ENCODE peak calls at places on chromosomes 6 and 20, in eight cellular contexts. R, G, M, L, N, F, U and V are unnamed samples.

GRCh38 chr20:8670207-8670899 is 398.5 kb upstream of the PLCB4 start:
- DNase-seq in R (no peak), G (no peak), M (no peak), L (no peak), N (no peak), F (no peak), U (no peak), V (no peak)

GRCh38 chr6:37155394-37156312 is 14.3 kb upstream of the PIM1 start:
- DNase-seq in R (no peak), G (no peak), M (no peak), L (no peak), N (no peak), F (no peak), U (no peak), V (no peak)

GRCh38 chr6:39558079-39558478 is 167.1 kb downstream of the KIF6 start:
- DNase-seq in R (no peak), G (no peak), M (no peak), L (no peak), N (no peak), F (no peak), U (no peak), V (no peak)

GRCh38 chr6:85402071-85402470 is 47.8 kb upstream of the NT5E start:
- DNase-seq in R (no peak), G (no peak), M (no peak), L (no peak), N (no peak), F (no peak), U (no peak), V (no peak)

GRCh38 chr6:100078509-100078908 is 84.5 kb upstream of the MCHR2 start:
- DNase-seq in R (no peak), G (peak), M (peak), L (no peak), N (no peak), F (no peak), U (peak), V (no peak)

GRCh38 chr6:43076093-43076927 is at the start of gene PTK7:
- DNase-seq in R (peak), G (peak), M (peak), L (no peak), N (peak), F (no peak), U (peak), V (no peak)

GRCh38 chr6:134663800-134664535 is 285.9 kb downstream of the ALDH8A1 start:
- DNase-seq in R (no peak), G (no peak), M (no peak), L (no peak), N (no peak), F (no peak), U (no peak), V (no peak)

GRCh38 chr6:95128439-95128838 is 448.9 kb upstream of the MANEA start:
- DNase-seq in R (no peak), G (no peak), M (no peak), L (no peak), N (no peak), F (no peak), U (no peak), V (no peak)

GRCh38 chr20:26209171-26209941 is 512.7 kb upstream of the ZNF337 start:
- DNase-seq in R (no peak), G (peak), M (no peak), L (no peak), N (peak), F (no peak), U (peak), V (no peak)

GRCh38 chr6:53067799-53068442 is 2.7 kb downstream of the FBXO9 start:
- DNase-seq in R (no peak), G (no peak), M (no peak), L (no peak), N (no peak), F (no peak), U (no peak), V (no peak)

GRCh38 chr20:24109008-24109407 is 120.4 kb upstream of the GGTLC1 start:
- DNase-seq in R (no peak), G (peak), M (no peak), L (peak), N (no peak), F (no peak), U (no peak), V (no peak)

GRCh38 chr6:54737247-54737646 is 109.3 kb upstream of the FAM83B start:
- DNase-seq in R (no peak), G (peak), M (no peak), L (no peak), N (no peak), F (no peak), U (peak), V (no peak)

GRCh38 chr6:82251942-82252341 is 4.4 kb upstream of the IBTK start:
- DNase-seq in R (no peak), G (peak), M (peak), L (no peak), N (no peak), F (no peak), U (peak), V (no peak)

GRCh38 chr6:26363882-26364825 is 844 bp upstream of the BTN3A2 start:
- DNase-seq in R (no peak), G (no peak), M (peak), L (no peak), N (no peak), F (no peak), U (no peak), V (no peak)

GRCh38 chr20:39893013-39893685 is 795.9 kb downstream of the MAFB start:
- DNase-seq in R (no peak), G (peak), M (peak), L (no peak), N (no peak), F (no peak), U (no peak), V (no peak)

GRCh38 chr6:32637219-32637880 is at the start of gene HLA-DQA1:
- DNase-seq in R (peak), G (no peak), M (no peak), L (no peak), N (no peak), F (no peak), U (no peak), V (no peak)

GRCh38 chr20:6384368-6384767 is 261.5 kb upstream of the FERMT1 start:
- DNase-seq in R (no peak), G (no peak), M (no peak), L (no peak), N (no peak), F (no peak), U (no peak), V (no peak)

GRCh38 chr20:52200870-52201269 is 9.3 kb upstream of the ZFP64 start:
- DNase-seq in R (no peak), G (no peak), M (peak), L (no peak), N (no peak), F (no peak), U (no peak), V (no peak)

GRCh38 chr6:5274231-5274630 is 12.9 kb downstream of the FARS2 start:
- DNase-seq in R (no peak), G (no peak), M (no peak), L (no peak), N (no peak), F (no peak), U (no peak), V (no peak)

GRCh38 chr6:79874531-79875132 is 72.7 kb downstream of the ELOVL4 start:
- DNase-seq in R (no peak), G (no peak), M (no peak), L (no peak), N (no peak), F (no peak), U (no peak), V (no peak)

GRCh38 chr6:8014947-8015346 is 49.2 kb downstream of the BLOC1S5 start:
- DNase-seq in R (no peak), G (no peak), M (no peak), L (no peak), N (no peak), F (no peak), U (no peak), V (no peak)

GRCh38 chr6:166515072-166515810 is 71.2 kb downstream of the RAMACL start:
- DNase-seq in R (no peak), G (no peak), M (peak), L (no peak), N (no peak), F (peak), U (no peak), V (no peak)

GRCh38 chr6:137870744-137871247 is 3.7 kb downstream of the TNFAIP3 start:
- DNase-seq in R (no peak), G (peak), M (no peak), L (no peak), N (no peak), F (no peak), U (peak), V (no peak)

GRCh38 chr6:39422273-39422672 is 99.8 kb upstream of the KCNK16 start:
- DNase-seq in R (peak), G (no peak), M (no peak), L (no peak), N (no peak), F (no peak), U (no peak), V (no peak)

GRCh38 chr6:111952326-111952725 is 79.1 kb upstream of the FYN start:
- DNase-seq in R (no peak), G (no peak), M (no peak), L (no peak), N (no peak), F (no peak), U (peak), V (no peak)

GRCh38 chr6:132087391-132087790 is 136.2 kb upstream of the CCN2 start:
- DNase-seq in R (no peak), G (no peak), M (peak), L (no peak), N (no peak), F (no peak), U (no peak), V (no peak)

GRCh38 chr6:44247338-44248302 is 719 bp downstream of the HSP90AB1 start:
- DNase-seq in R (peak), G (peak), M (peak), L (peak), N (peak), F (peak), U (peak), V (no peak)

GRCh38 chr20:17614176-17614811 is 44.4 kb downstream of the DSTN start:
- DNase-seq in R (peak), G (peak), M (peak), L (no peak), N (peak), F (no peak), U (no peak), V (no peak)

GRCh38 chr6:17972978-17973622 is 14.3 kb downstream of the KIF13A start:
- DNase-seq in R (no peak), G (no peak), M (no peak), L (no peak), N (no peak), F (no peak), U (no peak), V (no peak)

GRCh38 chr20:6333110-6333509 is 210.3 kb upstream of the FERMT1 start:
- DNase-seq in R (no peak), G (no peak), M (no peak), L (no peak), N (no peak), F (no peak), U (no peak), V (no peak)

GRCh38 chr6:140319209-140319608 is 944.8 kb upstream of the CITED2 start:
- DNase-seq in R (no peak), G (no peak), M (peak), L (no peak), N (no peak), F (no peak), U (no peak), V (no peak)

GRCh38 chr20:44098256-44098630 is 88.7 kb downstream of the JPH2 start:
- DNase-seq in R (no peak), G (no peak), M (no peak), L (no peak), N (no peak), F (no peak), U (no peak), V (no peak)

GRCh38 chr6:37137201-37137880 is 32.6 kb upstream of the PIM1 start:
- DNase-seq in R (no peak), G (peak), M (peak), L (no peak), N (no peak), F (no peak), U (peak), V (no peak)

GRCh38 chr20:36957875-36958667 is 6.6 kb upstream of the SAMHD1 start:
- DNase-seq in R (peak), G (no peak), M (no peak), L (no peak), N (no peak), F (no peak), U (no peak), V (no peak)

DNA sequence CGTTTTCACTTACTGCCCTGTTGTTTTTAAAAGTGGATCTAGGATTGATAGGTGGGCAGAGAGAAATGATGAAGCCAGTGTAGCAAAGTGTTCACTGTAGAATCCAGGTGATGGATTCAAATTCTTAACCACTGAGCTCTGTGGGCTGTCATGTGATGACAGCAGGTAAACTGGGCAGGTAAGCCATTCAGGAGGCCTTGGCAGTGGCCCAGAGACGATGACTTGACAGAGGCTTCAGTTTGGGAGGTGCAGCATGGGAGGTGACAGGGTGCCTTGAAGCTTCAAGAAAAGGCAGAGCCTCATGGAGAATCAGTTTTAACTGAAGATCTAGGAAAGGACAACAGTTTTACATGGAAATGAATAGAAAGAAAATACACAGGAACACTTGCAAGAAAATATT is 2.0 kb downstream of the NAA20 start:
- DNase-seq in R (no peak), G (no peak), M (no peak), L (no peak), N (no peak), F (no peak), U (no peak), V (no peak)
- H3K27ac ChIP-seq in R (no peak), G (no peak), M (no peak), L (no peak), N (no peak), F (no peak), U (no peak), V (no peak)

DNA sequence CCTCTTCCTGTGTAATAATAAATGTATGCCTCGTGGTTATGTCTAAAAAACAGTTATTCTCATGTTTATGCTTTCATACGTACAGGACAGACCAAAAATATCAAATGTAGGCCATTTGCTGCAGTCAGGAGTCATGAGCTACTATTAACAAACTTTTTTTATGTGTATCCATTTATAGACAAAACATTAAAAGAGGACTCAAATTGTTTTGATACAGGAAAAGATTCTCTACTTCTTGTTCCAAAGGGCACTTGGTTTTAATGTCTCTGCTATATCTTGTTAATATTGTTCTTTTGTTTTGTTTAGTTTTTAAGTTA is 155.2 kb downstream of the ZDHHC14 start:
- DNase-seq in R (no peak), G (no peak), M (no peak), L (no peak), N (no peak), F (no peak), U (no peak), V (no peak)
- H3K27ac ChIP-seq in R (no peak), G (no peak), M (no peak), L (peak), N (no peak), F (no peak), U (no peak), V (no peak)

GRCh38 chr6:122695188-122695587 is 84.3 kb upstream of the FABP7 start:
- DNase-seq in R (no peak), G (no peak), M (no peak), L (no peak), N (no peak), F (no peak), U (no peak), V (no peak)
- H3K27ac ChIP-seq in R (no peak), G (no peak), M (no peak), L (no peak), N (no peak), F (no peak), U (no peak), V (no peak)

GRCh38 chr20:57461726-57462125 is 63.2 kb downstream of the CTCFL start:
- DNase-seq in R (no peak), G (no peak), M (no peak), L (no peak), N (no peak), F (no peak), U (no peak), V (no peak)

GRCh38 chr20:57459897-57460663 is 64.9 kb downstream of the CTCFL start:
- DNase-seq in R (no peak), G (no peak), M (no peak), L (no peak), N (no peak), F (no peak), U (no peak), V (no peak)

GRCh38 chr20:57462781-57463180 is 62.2 kb downstream of the CTCFL start:
- DNase-seq in R (no peak), G (no peak), M (no peak), L (no peak), N (no peak), F (no peak), U (no peak), V (no peak)

GRCh38 chr20:57459278-57459677 is 65.7 kb downstream of the CTCFL start:
- DNase-seq in R (no peak), G (no peak), M (no peak), L (no peak), N (no peak), F (no peak), U (no peak), V (no peak)

GRCh38 chr20:57460781-57461465 is 64.0 kb downstream of the CTCFL start:
- DNase-seq in R (peak), G (no peak), M (no peak), L (no peak), N (no peak), F (no peak), U (peak), V (no peak)
- H3K27ac ChIP-seq in R (peak), G (no peak), M (no peak), L (no peak), N (no peak), F (no peak), U (no peak), V (no peak)

GRCh38 chr6:130908188-130908587 is 81.0 kb downstream of the SMLR1 start:
- DNase-seq in R (no peak), G (no peak), M (no peak), L (no peak), N (no peak), F (no peak), U (no peak), V (no peak)

GRCh38 chr6:130906736-130907381 is 79.7 kb downstream of the SMLR1 start:
- DNase-seq in R (no peak), G (no peak), M (peak), L (no peak), N (no peak), F (no peak), U (no peak), V (no peak)

GRCh38 chr6:130913119-130913518 is 85.9 kb downstream of the SMLR1 start:
- DNase-seq in R (no peak), G (peak), M (no peak), L (no peak), N (no peak), F (no peak), U (peak), V (no peak)

GRCh38 chr6:130907687-130908086 is 80.5 kb downstream of the SMLR1 start:
- DNase-seq in R (no peak), G (no peak), M (no peak), L (no peak), N (no peak), F (no peak), U (no peak), V (no peak)

GRCh38 chr6:130912451-130912850 is 85.2 kb downstream of the SMLR1 start:
- DNase-seq in R (no peak), G (no peak), M (peak), L (no peak), N (no peak), F (no peak), U (no peak), V (no peak)
- H3K27ac ChIP-seq in R (no peak), G (no peak), M (no peak), L (no peak), N (no peak), F (no peak), U (no peak), V (peak)

DNA sequence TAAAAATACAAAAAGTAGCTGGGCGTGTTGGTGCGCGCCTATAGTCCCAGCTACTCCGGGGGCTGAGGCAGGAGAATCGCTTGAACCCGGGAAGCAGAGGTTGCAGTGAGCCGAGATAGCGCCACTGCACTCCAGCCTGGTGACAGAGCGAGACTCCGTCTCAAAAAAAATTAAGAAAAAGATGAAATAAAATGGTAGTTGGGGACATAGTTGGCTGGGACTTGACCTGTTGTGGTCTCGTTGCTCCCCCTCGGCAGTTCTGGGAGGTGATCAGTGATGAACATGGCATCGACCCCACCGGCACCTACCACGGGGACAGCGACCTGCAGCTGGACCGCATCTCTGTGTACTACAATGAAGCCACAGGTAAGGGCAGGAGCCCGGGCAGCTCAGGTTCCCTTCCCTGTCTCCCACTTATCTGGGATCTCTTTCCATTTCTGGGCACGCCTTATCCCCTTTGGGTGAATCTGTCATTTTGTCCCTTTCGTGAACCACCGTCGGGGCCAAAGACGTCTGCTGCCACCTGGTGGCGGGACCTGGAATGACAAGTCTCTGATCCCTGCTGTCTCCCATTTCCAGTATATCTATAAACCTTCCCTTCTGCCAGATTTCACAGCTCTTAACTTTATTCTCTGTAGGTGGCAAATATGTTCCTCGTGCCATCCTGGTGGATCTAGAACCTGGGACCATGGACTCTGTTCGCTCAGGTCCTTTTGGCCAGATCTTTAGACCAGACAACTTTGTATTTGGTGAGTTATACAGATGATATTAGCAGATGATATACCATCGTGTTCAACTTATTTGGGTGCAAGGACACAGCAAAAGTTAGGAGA is 2.3 kb downstream of the TUBB start:
- DNase-seq in R (peak), G (peak), M (peak), L (peak), N (peak), F (peak), U (peak), V (peak)
- H3K27ac ChIP-seq in R (peak), G (peak), M (peak), L (peak), N (peak), F (peak), U (no peak), V (peak)

DNA sequence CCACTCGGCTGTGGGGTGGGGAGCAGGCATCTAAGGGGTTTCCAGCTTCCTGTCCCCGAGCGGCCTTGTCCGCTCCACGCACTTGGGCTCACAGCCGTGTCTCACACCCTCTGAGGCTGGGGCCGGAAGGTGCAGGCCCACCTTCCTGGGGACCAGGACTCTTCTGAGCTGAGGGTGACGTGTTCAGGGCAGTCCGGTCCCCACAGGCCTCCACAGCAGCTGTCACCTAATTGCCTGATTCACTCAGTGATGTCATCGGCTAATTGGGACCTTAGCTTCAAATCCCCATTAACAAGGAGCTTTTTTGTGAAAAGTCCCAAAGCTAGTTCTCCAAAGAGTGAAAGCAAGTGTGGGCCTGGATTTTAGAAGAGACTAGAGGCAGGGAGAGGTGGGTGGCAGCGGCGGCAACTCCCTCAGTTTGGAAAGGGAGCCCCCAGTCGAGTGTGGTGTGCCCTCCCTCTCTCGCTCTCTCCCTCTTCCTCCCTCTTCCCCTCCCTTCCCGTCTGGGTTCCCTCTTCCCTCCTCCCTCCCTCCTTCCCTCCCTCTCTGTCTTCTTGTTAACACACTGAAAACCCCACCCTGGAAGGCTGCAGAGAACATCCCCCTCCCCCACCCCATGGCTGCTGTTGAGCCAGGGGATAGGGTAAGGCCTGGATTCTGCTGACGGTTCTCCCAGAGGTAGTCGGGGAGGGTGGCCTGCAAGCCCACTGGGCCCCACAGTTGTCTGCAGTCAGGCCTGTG is 39.0 kb downstream of the MYT1 start:
- DNase-seq in R (no peak), G (no peak), M (no peak), L (no peak), N (no peak), F (no peak), U (peak), V (no peak)
- H3K27ac ChIP-seq in R (no peak), G (no peak), M (no peak), L (no peak), N (no peak), F (no peak), U (no peak), V (no peak)